ENCODE peak calls at places on chromosome 2, in nine cellular contexts. Y is fibroblast of mammary gland, F is fibroblast of the aortic adventitia, N is cardiac fibroblast, A is foreskin keratinocyte, B is BE2C, W is transverse colon, R is GM12864, C is bronchial epithelial cell. V is an unnamed sample.

GRCh38 chr2:72533767-72534166 is 292.1 kb downstream of the EXOC6B start:
- DNase-seq in Y (peak), F (peak), N (no peak), A (peak), B (no peak), W (no peak), R (no peak), C (peak), V (peak)

GRCh38 chr2:197571622-197572271 is 55.9 kb downstream of the MOB4 start:
- DNase-seq in Y (peak), F (peak), N (peak), A (no peak), B (no peak), W (no peak), R (no peak), C (peak), V (no peak)

GRCh38 chr2:88711897-88712296 is 20.4 kb downstream of the RPIA start:
- DNase-seq in Y (no peak), F (no peak), N (no peak), A (no peak), B (no peak), W (no peak), R (no peak), C (peak), V (no peak)

GRCh38 chr2:139529045-139529444 is 748.9 kb upstream of the NXPH2 start:
- DNase-seq in Y (no peak), F (no peak), N (no peak), A (no peak), B (no peak), W (peak), R (no peak), C (no peak), V (peak)

GRCh38 chr2:178949584-178949983 is 100.4 kb downstream of the CCDC141 start:
- DNase-seq in Y (no peak), F (no peak), N (no peak), A (no peak), B (no peak), W (no peak), R (no peak), C (no peak), V (no peak)

GRCh38 chr2:105746177-105747080 is 1.7 kb downstream of the NCK2 start:
- DNase-seq in Y (no peak), F (no peak), N (no peak), A (no peak), B (no peak), W (peak), R (peak), C (no peak), V (no peak)

GRCh38 chr2:68255736-68256450 is 3.6 kb upstream of the PPP3R1 start:
- DNase-seq in Y (peak), F (peak), N (peak), A (no peak), B (no peak), W (no peak), R (no peak), C (peak), V (no peak)

GRCh38 chr2:238427435-238428162 is 872 bp downstream of the ASB1 start:
- DNase-seq in Y (peak), F (peak), N (peak), A (no peak), B (no peak), W (no peak), R (no peak), C (peak), V (no peak)

GRCh38 chr2:236689981-236690380 is 120.4 kb downstream of the ACKR3 start:
- DNase-seq in Y (no peak), F (peak), N (no peak), A (peak), B (no peak), W (no peak), R (no peak), C (peak), V (no peak)

GRCh38 chr2:54531558-54531957 is 75.4 kb downstream of the SPTBN1 start:
- DNase-seq in Y (peak), F (peak), N (peak), A (peak), B (no peak), W (no peak), R (no peak), C (peak), V (no peak)

GRCh38 chr2:177332041-177332991 is 60.3 kb upstream of the AGPS start:
- DNase-seq in Y (peak), F (peak), N (peak), A (no peak), B (peak), W (peak), R (peak), C (peak), V (peak)

GRCh38 chr2:75865083-75865482 is 154.4 kb upstream of the GCFC2 start:
- DNase-seq in Y (no peak), F (no peak), N (no peak), A (no peak), B (no peak), W (no peak), R (no peak), C (no peak), V (no peak)

GRCh38 chr2:137168564-137168963 is 403.2 kb downstream of the THSD7B start:
- DNase-seq in Y (peak), F (peak), N (no peak), A (peak), B (no peak), W (no peak), R (no peak), C (peak), V (no peak)

GRCh38 chr2:239337877-239338484 is 62.8 kb downstream of the HDAC4 start:
- DNase-seq in Y (no peak), F (no peak), N (no peak), A (no peak), B (no peak), W (peak), R (no peak), C (no peak), V (no peak)

GRCh38 chr2:177169810-177170514 is 42.6 kb upstream of the HNRNPA3 start:
- DNase-seq in Y (no peak), F (peak), N (no peak), A (peak), B (no peak), W (no peak), R (peak), C (peak), V (no peak)

GRCh38 chr2:128644745-128645256 is 326.1 kb upstream of the HS6ST1 start:
- DNase-seq in Y (no peak), F (no peak), N (no peak), A (no peak), B (no peak), W (no peak), R (no peak), C (peak), V (no peak)

GRCh38 chr2:39689876-39690275 is 24.2 kb downstream of the TMEM178A start:
- DNase-seq in Y (no peak), F (no peak), N (no peak), A (no peak), B (no peak), W (no peak), R (no peak), C (peak), V (no peak)

GRCh38 chr2:26640781-26641564 is at the start of gene CIB4:
- DNase-seq in Y (no peak), F (peak), N (no peak), A (peak), B (no peak), W (no peak), R (no peak), C (peak), V (no peak)

GRCh38 chr2:191006297-191006696 is 7.7 kb downstream of the STAT1 start:
- DNase-seq in Y (no peak), F (no peak), N (no peak), A (no peak), B (no peak), W (no peak), R (no peak), C (no peak), V (no peak)

GRCh38 chr2:218028562-218029348 is 26.0 kb upstream of the TNS1 start:
- DNase-seq in Y (no peak), F (no peak), N (no peak), A (no peak), B (no peak), W (no peak), R (no peak), C (peak), V (no peak)

GRCh38 chr2:174233771-174234275 is 14.5 kb downstream of the OLA1 start:
- DNase-seq in Y (no peak), F (no peak), N (no peak), A (no peak), B (no peak), W (no peak), R (no peak), C (no peak), V (no peak)

GRCh38 chr2:8171608-8172007 is 510.2 kb upstream of the ID2 start:
- DNase-seq in Y (peak), F (peak), N (peak), A (no peak), B (no peak), W (no peak), R (no peak), C (no peak), V (peak)

GRCh38 chr2:84022810-84023431 is 436.2 kb downstream of the SUCLG1 start:
- DNase-seq in Y (peak), F (peak), N (peak), A (peak), B (peak), W (peak), R (peak), C (peak), V (peak)
- TF ChIP-seq CTCF in Y (peak), F (peak), N (peak), A (peak), B (peak), W (peak), R (peak), C (peak), V (peak)

GRCh38 chr2:144504191-144504590 is 15.7 kb downstream of the ZEB2 start:
- DNase-seq in Y (no peak), F (no peak), N (no peak), A (no peak), B (no peak), W (no peak), R (no peak), C (no peak), V (no peak)
- TF ChIP-seq CTCF in Y (peak), F (peak), N (no peak), A (no peak), B (peak), W (no peak), R (no peak), C (no peak), V (no peak)

DNA sequence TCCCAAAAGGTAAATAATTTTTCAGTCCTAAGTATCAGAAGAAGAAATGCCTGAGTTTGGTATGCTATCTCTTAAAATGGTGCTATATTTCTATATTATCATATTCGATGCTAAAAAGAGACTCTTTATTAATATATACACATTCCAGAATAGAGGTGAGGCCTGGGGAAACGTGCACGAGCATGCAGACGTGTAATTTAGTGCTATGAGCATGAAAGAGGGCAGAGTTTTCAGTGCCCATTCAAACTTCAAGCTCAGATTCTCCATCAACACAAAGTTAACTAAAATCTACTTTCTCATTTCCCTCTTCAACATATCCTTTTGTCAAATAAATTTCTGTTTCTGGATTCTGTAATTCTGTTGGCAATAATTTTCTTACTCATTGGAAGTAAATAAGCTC is 5.7 kb upstream of the COBLL1 start:
- DNase-seq in Y (no peak), F (no peak), N (no peak), A (peak), B (no peak), W (no peak), R (no peak), C (peak), V (no peak)
- TF ChIP-seq CTCF in Y (no peak), F (no peak), N (no peak), A (no peak), B (no peak), W (no peak), R (no peak), C (no peak), V (no peak)

DNA sequence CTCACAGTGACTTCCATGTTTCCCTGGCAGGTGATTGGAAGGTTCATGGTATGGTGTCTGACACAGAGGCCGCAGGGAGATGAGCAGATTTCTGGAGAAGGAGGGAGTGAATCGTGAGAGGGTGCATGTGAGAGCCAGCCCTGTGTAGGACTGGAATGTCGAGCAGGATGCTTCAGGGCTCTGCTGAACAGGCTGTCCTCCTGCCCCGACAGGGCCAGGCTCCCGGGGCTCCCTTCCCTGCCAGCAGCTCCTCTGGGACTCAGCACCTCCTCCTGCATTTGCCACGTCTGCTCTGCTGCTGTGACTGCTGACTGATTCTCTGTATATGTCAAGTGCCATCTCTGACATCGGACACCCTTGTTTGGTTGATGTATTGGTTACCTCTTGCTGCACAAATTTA is 38.5 kb upstream of the INHBB start:
- DNase-seq in Y (no peak), F (no peak), N (no peak), A (no peak), B (no peak), W (no peak), R (no peak), C (no peak), V (no peak)
- TF ChIP-seq CTCF in Y (no peak), F (no peak), N (no peak), A (no peak), B (no peak), W (no peak), R (no peak), C (no peak), V (no peak)

GRCh38 chr2:230983566-230983965 is 12.4 kb upstream of the SPATA3 start:
- DNase-seq in Y (no peak), F (no peak), N (no peak), A (no peak), B (no peak), W (no peak), R (no peak), C (no peak), V (no peak)
- TF ChIP-seq CTCF in Y (no peak), F (no peak), N (no peak), A (no peak), B (no peak), W (no peak), R (peak), C (no peak), V (no peak)

DNA sequence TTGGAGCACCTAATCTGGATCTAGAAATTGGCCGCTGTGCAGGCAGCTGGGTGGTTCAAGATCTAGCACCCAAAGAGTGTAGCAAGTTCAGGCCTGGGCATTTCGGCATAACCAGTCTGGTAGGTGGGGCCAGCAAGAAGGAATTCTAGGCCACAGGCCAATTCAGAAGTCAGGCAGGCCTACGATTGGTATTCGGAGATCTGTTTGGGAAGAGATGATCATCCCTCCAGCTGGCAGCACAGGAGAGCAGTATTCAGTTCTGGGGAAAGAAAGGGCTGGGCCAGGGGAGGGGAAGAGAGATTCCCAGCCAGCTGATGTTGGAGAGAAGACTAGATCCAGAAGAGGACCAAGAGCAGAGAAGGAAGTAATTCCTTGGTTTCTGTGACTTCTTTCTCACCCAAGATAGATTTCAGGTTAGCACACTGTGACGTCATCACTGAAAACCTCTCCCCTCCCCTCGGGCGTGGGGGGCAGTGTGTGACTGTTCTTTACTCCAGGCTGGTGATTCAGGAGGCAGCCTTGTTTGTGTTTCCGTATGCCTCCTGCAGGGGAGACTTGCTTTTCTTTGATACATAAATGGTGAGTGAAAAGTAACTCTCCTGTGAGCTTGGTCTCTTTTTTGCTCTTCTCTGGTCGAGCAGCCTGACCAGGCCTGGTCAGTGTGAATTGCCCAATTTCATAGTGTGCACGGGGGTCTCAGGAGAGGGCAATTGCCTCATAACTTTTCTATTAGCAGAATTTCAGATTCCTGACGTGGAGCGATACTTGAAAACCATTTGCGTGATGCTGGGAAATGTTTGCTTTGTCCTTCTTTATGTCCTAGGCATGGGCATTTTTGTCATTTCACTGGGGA is 61.1 kb downstream of the MEIS1 start:
- DNase-seq in Y (peak), F (peak), N (peak), A (peak), B (no peak), W (no peak), R (no peak), C (peak), V (peak)
- TF ChIP-seq CTCF in Y (peak), F (peak), N (peak), A (peak), B (no peak), W (no peak), R (no peak), C (peak), V (no peak)

GRCh38 chr2:86147793-86148192 is 41.8 kb downstream of the PTCD3 start:
- DNase-seq in Y (no peak), F (no peak), N (no peak), A (no peak), B (no peak), W (no peak), R (no peak), C (no peak), V (no peak)
- TF ChIP-seq CTCF in Y (no peak), F (no peak), N (no peak), A (no peak), B (no peak), W (no peak), R (no peak), C (no peak), V (no peak)

GRCh38 chr2:98463551-98463971 is 18.9 kb downstream of the INPP4A start:
- DNase-seq in Y (no peak), F (no peak), N (no peak), A (no peak), B (no peak), W (no peak), R (no peak), C (no peak), V (no peak)
- TF ChIP-seq CTCF in Y (no peak), F (no peak), N (no peak), A (no peak), B (no peak), W (no peak), R (no peak), C (no peak), V (no peak)

GRCh38 chr2:42480402-42480801 is 13.4 kb downstream of the KCNG3 start:
- DNase-seq in Y (no peak), F (peak), N (no peak), A (no peak), B (no peak), W (no peak), R (no peak), C (no peak), V (no peak)

GRCh38 chr2:42488297-42488696 is 5.5 kb downstream of the KCNG3 start:
- DNase-seq in Y (no peak), F (no peak), N (no peak), A (no peak), B (no peak), W (no peak), R (no peak), C (no peak), V (no peak)

GRCh38 chr2:42486145-42486906 is 7.5 kb downstream of the KCNG3 start:
- DNase-seq in Y (no peak), F (no peak), N (no peak), A (no peak), B (no peak), W (no peak), R (no peak), C (no peak), V (no peak)
- TF ChIP-seq CTCF in Y (no peak), F (no peak), N (no peak), A (no peak), B (no peak), W (no peak), R (no peak), C (no peak), V (no peak)

V was measured in A673.